ENCODE peak calls at places on chromosomes 4 and X, in seven cellular contexts. P is astrocyte, W is Peyer's patch, J is NB4, X is IMR-90, T is GM23338, E is choroid plexus epithelial cell. Z is an unnamed sample.

GRCh38 chrX:45435481-45435880 is 234.8 kb upstream of the DIPK2B start:
- DNase-seq in T (no peak), P (no peak), W (no peak), X (no peak), E (no peak), J (no peak), Z (no peak)

GRCh38 chr4:6008092-6008551 is 10.1 kb downstream of the C4orf50 start:
- DNase-seq in E (no peak), T (peak; percentile 80), W (no peak), J (no peak), P (no peak), X (no peak), Z (no peak)

GRCh38 chrX:103616676-103617186 is 9.0 kb downstream of the TCEAL3 start:
- DNase-seq in X (no peak), E (no peak), J (no peak), P (no peak), T (no peak), W (no peak), Z (no peak)

GRCh38 chrX:100829730-100830129 is 9.5 kb downstream of the CSTF2 start:
- DNase-seq in X (peak; percentile 77), W (no peak), J (peak; percentile 57), E (peak; percentile 74), T (no peak), P (peak; percentile 8), Z (peak; percentile 73)

GRCh38 chr4:89746377-89746776 is 90.6 kb downstream of the SNCA start:
- DNase-seq in J (no peak), T (no peak), X (no peak), W (no peak), P (no peak), E (no peak), Z (no peak)

GRCh38 chrX:68511255-68511654 is 12.4 kb downstream of the YIPF6 start:
- DNase-seq in T (peak; percentile 55), J (peak; percentile 55), E (peak; percentile 59), W (no peak), X (peak; percentile 48), P (no peak), Z (peak; percentile 58)

GRCh38 chrX:46587753-46588171 is 14.2 kb downstream of the CHST7 start:
- DNase-seq in P (peak; percentile 30), J (no peak), X (no peak), E (no peak), W (no peak), T (no peak), Z (peak; percentile 62)

GRCh38 chr4:101171747-101172146 is 175.6 kb downstream of the PPP3CA start:
- DNase-seq in W (no peak), X (peak; percentile 68), P (peak; percentile 55), J (no peak), E (no peak), T (no peak), Z (no peak)

GRCh38 chrX:115183980-115184379 is 5.2 kb upstream of the RBMXL3 start:
- DNase-seq in P (peak; percentile 2), T (no peak), J (no peak), X (peak; percentile 79), E (peak; percentile 4), W (no peak), Z (peak; percentile 7)

GRCh38 chr4:141395919-141396318 is 175.2 kb downstream of the ZNF330 start:
- DNase-seq in W (no peak), P (no peak), J (no peak), T (no peak), X (no peak), E (no peak), Z (no peak)

GRCh38 chr4:100100985-100101384 is 89.3 kb downstream of the DDIT4L start:
- DNase-seq in J (no peak), P (no peak), E (no peak), T (peak; percentile 20), W (no peak), X (no peak), Z (no peak)

GRCh38 chr4:119046263-119046662 is 89.4 kb upstream of the MYOZ2 start:
- DNase-seq in P (no peak), X (no peak), J (no peak), W (no peak), E (peak; percentile 26), T (no peak), Z (no peak)

GRCh38 chrX:111168314-111168713 is 72.3 kb downstream of the PAK3 start:
- DNase-seq in P (no peak), W (no peak), J (peak; percentile 41), X (peak; percentile 0), T (peak; percentile 43), E (peak; percentile 3), Z (peak; percentile 13)

GRCh38 chr4:3470244-3471097 is 7.4 kb downstream of the DOK7 start:
- DNase-seq in P (peak; percentile 22), W (no peak), T (no peak), X (peak; percentile 60), E (peak; percentile 37), J (no peak), Z (peak; percentile 23)

GRCh38 chr4:17326756-17327155 is 185.1 kb downstream of the QDPR start:
- DNase-seq in P (no peak), W (no peak), E (no peak), X (no peak), J (no peak), T (no peak), Z (no peak)

GRCh38 chr4:47577779-47578553 is 92.9 kb downstream of the ATP10D start:
- DNase-seq in X (peak; percentile 17), T (no peak), J (no peak), E (peak; percentile 97), P (no peak), W (no peak), Z (peak; percentile 97)

GRCh38 chrX:143429831-143430230 is 87.4 kb downstream of the SPANXN3 start:
- DNase-seq in J (no peak), E (no peak), X (no peak), T (no peak), P (no peak), W (no peak), Z (no peak)

GRCh38 chr4:189809885-189810284 is 130.8 kb upstream of the FRG1 start:
- DNase-seq in P (no peak), E (no peak), X (no peak), W (no peak), J (no peak), T (no peak), Z (no peak)

GRCh38 chrX:107561468-107562215 is 66.7 kb upstream of the PRPS1 start:
- DNase-seq in X (peak; percentile 35), T (peak; percentile 83), P (no peak), J (no peak), W (no peak), E (peak; percentile 55), Z (no peak)

GRCh38 chrX:23699636-23700194 is 32.4 kb downstream of the PRDX4 start:
- DNase-seq in J (peak; percentile 52), P (no peak), T (peak; percentile 73), E (peak; percentile 2), X (peak; percentile 14), W (peak; percentile 26), Z (peak; percentile 48)

GRCh38 chrX:46737462-46737861 is 21.5 kb downstream of the SLC9A7 start:
- DNase-seq in X (peak; percentile 73), P (peak; percentile 75), W (no peak), E (peak; percentile 77), J (no peak), T (no peak), Z (peak; percentile 82)

GRCh38 chr4:135319685-135320084 is 1118.1 kb upstream of the PABPC4L start:
- DNase-seq in J (no peak), T (peak; percentile 45), X (no peak), E (peak; percentile 27), W (no peak), P (no peak), Z (peak; percentile 1)

GRCh38 chr4:2081540-2081939 is 22.4 kb downstream of the NAT8L start:
- DNase-seq in P (no peak), X (no peak), E (no peak), T (no peak), W (no peak), J (no peak), Z (no peak)

GRCh38 chr4:3865986-3866812 is 100.0 kb downstream of the ADRA2C start:
- DNase-seq in P (no peak), T (no peak), W (no peak), E (no peak), J (no peak), X (no peak), Z (no peak)

GRCh38 chr4:98624642-98625041 is 33.8 kb downstream of the TSPAN5 start:
- DNase-seq in T (no peak), W (no peak), X (no peak), P (no peak), J (no peak), E (no peak), Z (no peak)
- H3K4me3 ChIP-seq in T (no peak overlapping the region), W (no peak overlapping the region), X (no peak overlapping the region), P (no peak overlapping the region), J (no peak overlapping the region), E (no peak overlapping the region), Z (no peak overlapping the region)

GRCh38 chr4:992297-993110 is 700 bp downstream of the SLC26A1 start:
- DNase-seq in J (no peak), W (peak; percentile 35), X (peak; percentile 30), P (no peak), E (peak; percentile 79), T (no peak), Z (no peak)
- H3K4me3 ChIP-seq in J (no peak overlapping the region), W (peak overlapping the region; percentile 15), X (no peak overlapping the region), P (no peak overlapping the region), E (peak overlapping the region; percentile 46), T (no peak overlapping the region), Z (no peak overlapping the region)

DNA sequence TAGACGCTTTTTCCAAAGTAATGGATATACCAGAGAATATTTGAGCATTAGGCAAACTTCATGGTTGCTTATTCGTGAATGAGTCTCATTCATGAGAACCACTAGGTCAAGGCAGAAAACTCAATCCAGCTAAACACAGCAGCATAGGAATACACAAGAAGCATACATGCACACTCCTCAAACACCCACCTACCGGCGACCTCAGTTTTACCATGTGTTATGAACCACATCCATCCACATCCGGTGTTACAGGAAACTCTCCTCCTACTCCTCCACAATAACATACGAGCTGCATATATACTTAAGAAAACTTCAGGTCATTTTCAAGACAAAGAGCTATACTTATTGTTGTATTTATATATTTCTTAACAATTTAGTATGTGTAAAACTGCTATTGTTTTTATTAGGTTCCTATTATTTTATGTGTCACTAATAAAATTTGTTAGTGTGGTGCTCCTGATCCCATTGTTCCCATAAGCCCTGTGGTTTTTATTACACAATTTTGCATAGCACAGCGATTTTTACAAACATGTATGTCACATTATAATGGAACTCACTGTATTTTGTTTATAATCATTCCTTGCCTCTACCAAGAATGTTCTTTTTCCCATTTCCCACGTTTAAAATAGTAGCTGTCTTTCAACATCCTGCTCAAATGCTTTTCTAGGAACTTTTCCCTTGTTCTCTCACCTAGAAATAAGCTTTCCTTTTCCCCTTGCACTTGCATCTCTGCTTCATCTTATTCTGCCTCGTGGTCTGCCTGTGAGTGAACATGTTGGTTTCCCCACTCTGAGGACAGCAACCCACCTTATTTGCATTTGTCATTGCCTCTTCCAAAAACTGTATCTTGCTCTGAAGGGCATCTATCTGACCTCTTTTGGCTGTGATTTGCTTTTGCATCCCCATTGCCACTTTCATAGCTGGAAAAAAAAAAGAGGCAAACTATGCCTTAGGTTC is 48.3 kb downstream of the STBD1 start:
- DNase-seq in W (no peak), P (no peak), J (peak; percentile 76), T (no peak), E (no peak), X (no peak), Z (peak; percentile 26)
- H3K4me3 ChIP-seq in W (no peak overlapping the region), P (no peak overlapping the region), J (no peak overlapping the region), T (no peak overlapping the region), E (no peak overlapping the region), X (no peak overlapping the region), Z (no peak overlapping the region)

GRCh38 chrX:57821703-57822375 is 88.4 kb downstream of the ZXDA start:
- DNase-seq in J (peak; percentile 67), E (peak; percentile 71), T (peak; percentile 74), P (peak; percentile 16), X (peak; percentile 55), W (no peak), Z (peak; percentile 76)
- H3K4me3 ChIP-seq in J (no peak overlapping the region), E (no peak overlapping the region), T (no peak overlapping the region), P (no peak overlapping the region), X (no peak overlapping the region), W (no peak overlapping the region), Z (no peak overlapping the region)